ENCODE peak calls at places on chromosomes 12 and 14, in five cellular contexts. A is AG09319, S is MM.1S, Q is tibial nerve, P is heart left ventricle. C is an unnamed sample.

GRCh38 chr14:22849212-22849819 is 12.9 kb downstream of the MMP14 start:
- DNase-seq in P (peak; percentile 66), Q (peak; percentile 75), S (no peak), A (no peak), C (no peak)

GRCh38 chr14:81436296-81437138 is 36.4 kb upstream of the STON2 start:
- DNase-seq in A (no peak), P (peak; percentile 77), S (peak; percentile 54), Q (peak; percentile 60), C (no peak)

GRCh38 chr14:39393289-39393688 is 38.9 kb downstream of the FBXO33 start:
- DNase-seq in S (no peak), Q (no peak), A (no peak), P (no peak), C (no peak)

GRCh38 chr12:57840701-57841100 is 5.8 kb downstream of the CTDSP2 start:
- DNase-seq in P (peak; percentile 63), Q (peak; percentile 49), A (no peak), S (no peak), C (no peak)

GRCh38 chr14:100470523-100470897 is 116.7 kb downstream of the BEGAIN start:
- DNase-seq in Q (no peak), S (no peak), P (no peak), A (no peak), C (no peak)

GRCh38 chr14:32925439-32925838 is 13.2 kb upstream of the NPAS3 start:
- DNase-seq in P (no peak), A (no peak), Q (no peak), S (no peak), C (no peak)

GRCh38 chr14:62885451-62885850 is 159.8 kb downstream of the KCNH5 start:
- DNase-seq in S (no peak), A (no peak), P (no peak), Q (no peak), C (no peak)

GRCh38 chr12:24848941-24849477 is 99.9 kb downstream of the BCAT1 start:
- DNase-seq in Q (no peak), A (no peak), S (no peak), P (no peak), C (no peak)

GRCh38 chr12:7859552-7859951 is 13.2 kb downstream of the SLC2A14 start:
- DNase-seq in S (no peak), P (no peak), A (no peak), Q (no peak), C (peak; percentile 21)

GRCh38 chr12:122403831-122404230 is 18.6 kb downstream of the CLIP1 start:
- DNase-seq in Q (no peak), S (no peak), A (no peak), P (no peak), C (no peak)

GRCh38 chr14:47435331-47435965 is 240.0 kb downstream of the MDGA2 start:
- DNase-seq in S (peak; percentile 58), Q (no peak), P (no peak), A (no peak), C (no peak)

GRCh38 chr12:109739747-109740693 is 26.4 kb downstream of the FAM222A start:
- DNase-seq in A (no peak), Q (no peak), S (no peak), P (peak; percentile 22), C (no peak)

DNA sequence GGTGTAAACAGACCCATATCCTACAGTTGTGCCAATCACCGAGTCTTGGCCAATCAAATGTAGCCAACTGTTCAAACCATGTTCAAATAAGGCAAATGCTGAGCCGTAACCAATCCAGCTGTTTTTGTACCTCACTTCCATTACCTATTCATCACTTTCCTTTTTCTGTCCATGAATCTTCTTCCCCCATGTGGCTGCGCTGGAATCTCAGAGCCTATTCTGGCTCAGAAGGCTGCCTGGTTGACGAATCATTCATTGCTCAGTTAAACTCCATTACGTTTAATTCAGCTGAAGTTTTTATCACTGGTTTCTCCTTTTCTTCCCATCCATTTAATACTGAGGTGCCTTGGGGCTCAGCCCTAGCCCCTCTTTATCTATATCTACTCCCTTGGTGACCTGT is 71.1 kb downstream of the TBC1D30 start:
- DNase-seq in A (no peak), S (no peak), P (no peak), Q (no peak), C (no peak)
- TF ChIP-seq CTCF in A (no peak), S (no peak), P (no peak), Q (no peak), C (no peak)

GRCh38 chr12:113128802-113129663 is 6.5 kb downstream of the RASAL1 start:
- DNase-seq in A (no peak), Q (no peak), P (no peak), S (no peak), C (no peak)
- TF ChIP-seq CTCF in A (no peak), Q (no peak), P (no peak), S (no peak), C (no peak)

GRCh38 chr12:5171701-5172100 is 128.0 kb downstream of the KCNA5 start:
- DNase-seq in S (peak; percentile 25), Q (no peak), A (peak; percentile 22), P (no peak), C (peak; percentile 34)
- TF ChIP-seq CTCF in S (peak; percentile 50), Q (peak; percentile 15), A (peak; percentile 73), P (peak; percentile 62), C (peak; percentile 77)

GRCh38 chr12:97404549-97404948 is 58.1 kb upstream of the RMST start:
- DNase-seq in P (no peak), S (peak; percentile 53), Q (peak; percentile 7), A (no peak), C (no peak)
- TF ChIP-seq CTCF in P (peak; percentile 72), S (peak; percentile 80), Q (peak; percentile 60), A (peak; percentile 5), C (peak; percentile 31)

DNA sequence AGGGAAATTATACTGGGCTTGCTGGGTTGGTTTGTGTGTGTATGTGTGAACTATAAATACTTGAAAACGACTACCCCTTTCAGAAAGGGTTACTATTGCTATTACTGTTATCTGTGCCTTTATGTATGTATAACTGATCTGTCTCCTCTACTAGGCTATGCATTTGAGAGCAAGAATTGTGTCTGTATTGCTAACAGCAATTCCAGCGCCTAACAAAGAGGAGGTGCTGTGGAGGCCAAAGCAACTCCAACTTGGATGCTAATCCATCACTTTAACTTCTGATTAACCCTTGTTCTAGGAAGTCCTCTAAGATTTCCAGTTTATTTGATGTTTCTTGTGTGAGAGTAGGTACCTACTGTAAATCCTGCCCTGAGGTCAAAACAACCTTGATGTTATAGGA is 313.9 kb downstream of the PCNX1 start:
- DNase-seq in S (no peak), Q (no peak), A (no peak), P (no peak), C (no peak)
- TF ChIP-seq CTCF in S (no peak), Q (no peak), A (no peak), P (no peak), C (no peak)

GRCh38 chr14:25411933-25412757 is 362.2 kb upstream of the STXBP6 start:
- DNase-seq in A (no peak), S (peak; percentile 10), Q (no peak), P (no peak), C (no peak)

GRCh38 chr14:25406818-25407217 is 356.9 kb upstream of the STXBP6 start:
- DNase-seq in S (peak; percentile 44), P (no peak), Q (no peak), A (no peak), C (peak; percentile 0)
- TF ChIP-seq CTCF in S (peak; percentile 43), P (peak; percentile 39), Q (no peak), A (peak; percentile 0), C (peak; percentile 23)

DNA sequence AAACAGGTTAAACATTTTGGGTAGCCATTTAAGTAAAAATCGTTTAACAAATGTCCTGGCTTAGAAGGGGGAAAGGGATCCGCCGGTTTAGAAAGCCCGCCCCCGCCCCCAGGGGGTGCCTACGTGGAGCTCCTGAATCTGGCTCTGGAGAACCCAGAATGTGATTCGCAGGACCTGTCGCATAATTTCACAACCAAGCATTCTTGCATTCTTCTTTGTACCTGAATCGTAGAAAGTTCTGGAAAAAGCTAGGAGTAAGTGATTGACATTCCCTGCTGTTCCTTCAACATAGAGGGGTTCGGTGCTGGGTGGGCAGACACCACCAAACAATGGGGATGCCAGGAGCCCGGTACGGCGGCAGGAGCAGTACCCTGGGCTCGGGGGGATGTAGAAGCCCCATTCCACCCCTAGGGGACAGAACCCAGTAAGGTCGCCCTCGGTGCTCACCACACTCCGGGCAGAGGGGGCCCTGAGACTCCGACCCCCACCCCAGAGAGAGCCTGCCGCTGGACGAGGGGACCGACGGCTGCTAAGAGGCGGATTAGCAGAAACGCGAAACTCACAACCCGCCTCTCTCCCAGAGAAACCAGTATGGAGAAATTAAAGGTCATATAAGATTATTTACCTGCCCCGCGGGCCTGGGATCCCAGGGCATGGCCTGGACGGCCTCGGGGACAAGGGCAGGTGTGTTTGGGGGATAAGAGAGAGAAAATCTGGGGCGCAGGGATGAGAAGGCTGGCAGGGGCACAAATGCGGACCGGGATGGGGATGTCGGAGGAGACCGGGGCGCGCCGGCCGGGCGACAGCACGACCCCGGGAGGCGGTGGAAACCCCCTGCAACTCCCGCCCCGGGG is 547 bp downstream of the CSRP2 start:
- DNase-seq in S (peak; percentile 17), P (no peak), Q (no peak), A (no peak), C (no peak)
- TF ChIP-seq CTCF in S (peak; percentile 31), P (peak; percentile 23), Q (no peak), A (peak; percentile 15), C (peak; percentile 23)

C was measured in AG09309.